ENCODE peak calls at places on chromosomes 13 and 19, in nine cellular contexts. One of them, this sample, is unnamed.

GRCh38 chr19:35557539-35558399 is 5.7 kb downstream of the ATP4A start:
- DNase-seq in CD8-positive, alpha-beta memory T cell: peak
- DNase-seq in A549: peak
- DNase-seq in fibroblast of mammary gland: peak
- DNase-seq in right atrium auricular region: no peak
- DNase-seq in NCI-H345: peak
- DNase-seq in OCI-LY7: peak
- DNase-seq in cardiac muscle cell: peak
- DNase-seq in KBM-7: peak
- DNase-seq in this sample: peak

GRCh38 chr13:98344392-98344791 is 167.3 kb upstream of the RNF113B start:
- DNase-seq in right atrium auricular region: no peak
- DNase-seq in CD8-positive, alpha-beta memory T cell: no peak
- DNase-seq in NCI-H345: no peak
- DNase-seq in KBM-7: no peak
- DNase-seq in OCI-LY7: no peak
- DNase-seq in A549: no peak
- DNase-seq in fibroblast of mammary gland: no peak
- DNase-seq in cardiac muscle cell: no peak
- DNase-seq in this sample: no peak

GRCh38 chr19:2962018-2962670 is 15.2 kb upstream of the TLE6 start:
- DNase-seq in NCI-H345: peak
- DNase-seq in CD8-positive, alpha-beta memory T cell: peak
- DNase-seq in KBM-7: peak
- DNase-seq in right atrium auricular region: peak
- DNase-seq in fibroblast of mammary gland: peak
- DNase-seq in cardiac muscle cell: peak
- DNase-seq in A549: peak
- DNase-seq in OCI-LY7: peak
- DNase-seq in this sample: peak

GRCh38 chr19:4304509-4305252 is at the start of gene FSD1:
- DNase-seq in OCI-LY7: peak
- DNase-seq in fibroblast of mammary gland: peak
- DNase-seq in CD8-positive, alpha-beta memory T cell: peak
- DNase-seq in A549: peak
- DNase-seq in cardiac muscle cell: peak
- DNase-seq in KBM-7: peak
- DNase-seq in right atrium auricular region: no peak
- DNase-seq in NCI-H345: peak
- DNase-seq in this sample: peak

GRCh38 chr13:102402292-102402691 is 444 bp upstream of the FGF14 start:
- DNase-seq in NCI-H345: peak
- DNase-seq in OCI-LY7: no peak
- DNase-seq in right atrium auricular region: peak
- DNase-seq in cardiac muscle cell: peak
- DNase-seq in KBM-7: no peak
- DNase-seq in CD8-positive, alpha-beta memory T cell: no peak
- DNase-seq in A549: no peak
- DNase-seq in fibroblast of mammary gland: peak
- DNase-seq in this sample: peak

GRCh38 chr13:79861731-79862130 is 380.8 kb downstream of the NDFIP2 start:
- DNase-seq in right atrium auricular region: no peak
- DNase-seq in OCI-LY7: no peak
- DNase-seq in fibroblast of mammary gland: no peak
- DNase-seq in A549: no peak
- DNase-seq in CD8-positive, alpha-beta memory T cell: no peak
- DNase-seq in NCI-H345: no peak
- DNase-seq in cardiac muscle cell: no peak
- DNase-seq in KBM-7: no peak
- DNase-seq in this sample: no peak

GRCh38 chr19:40225440-40226305 is 816 bp downstream of the CCNP start:
- DNase-seq in A549: no peak
- DNase-seq in CD8-positive, alpha-beta memory T cell: no peak
- DNase-seq in NCI-H345: no peak
- DNase-seq in right atrium auricular region: no peak
- DNase-seq in cardiac muscle cell: no peak
- DNase-seq in fibroblast of mammary gland: peak
- DNase-seq in OCI-LY7: no peak
- DNase-seq in KBM-7: no peak
- DNase-seq in this sample: peak

GRCh38 chr19:5083547-5083965 is 114.6 kb downstream of the KDM4B start:
- DNase-seq in OCI-LY7: no peak
- DNase-seq in A549: no peak
- DNase-seq in NCI-H345: no peak
- DNase-seq in fibroblast of mammary gland: peak
- DNase-seq in CD8-positive, alpha-beta memory T cell: no peak
- DNase-seq in cardiac muscle cell: no peak
- DNase-seq in KBM-7: no peak
- DNase-seq in right atrium auricular region: peak
- DNase-seq in this sample: no peak

GRCh38 chr13:32010137-32010536 is 21.4 kb upstream of the FRY start:
- DNase-seq in right atrium auricular region: no peak
- DNase-seq in KBM-7: no peak
- DNase-seq in CD8-positive, alpha-beta memory T cell: no peak
- DNase-seq in A549: no peak
- DNase-seq in NCI-H345: no peak
- DNase-seq in cardiac muscle cell: no peak
- DNase-seq in OCI-LY7: no peak
- DNase-seq in fibroblast of mammary gland: peak
- DNase-seq in this sample: peak

GRCh38 chr13:30303269-30303668 is 4.1 kb downstream of the KATNAL1 start:
- DNase-seq in NCI-H345: no peak
- DNase-seq in CD8-positive, alpha-beta memory T cell: no peak
- DNase-seq in KBM-7: no peak
- DNase-seq in A549: no peak
- DNase-seq in OCI-LY7: no peak
- DNase-seq in cardiac muscle cell: no peak
- DNase-seq in right atrium auricular region: no peak
- DNase-seq in fibroblast of mammary gland: no peak
- DNase-seq in this sample: peak

GRCh38 chr19:45999653-46000121 is 4.4 kb downstream of the CCDC61 start:
- DNase-seq in right atrium auricular region: no peak
- DNase-seq in A549: no peak
- DNase-seq in NCI-H345: peak
- DNase-seq in CD8-positive, alpha-beta memory T cell: no peak
- DNase-seq in OCI-LY7: no peak
- DNase-seq in KBM-7: no peak
- DNase-seq in cardiac muscle cell: no peak
- DNase-seq in fibroblast of mammary gland: peak
- DNase-seq in this sample: peak

GRCh38 chr19:40601061-40601973 is at the start of gene LTBP4:
- DNase-seq in KBM-7: peak
- DNase-seq in right atrium auricular region: no peak
- DNase-seq in NCI-H345: peak
- DNase-seq in A549: no peak
- DNase-seq in fibroblast of mammary gland: no peak
- DNase-seq in OCI-LY7: no peak
- DNase-seq in CD8-positive, alpha-beta memory T cell: peak
- DNase-seq in cardiac muscle cell: peak
- DNase-seq in this sample: peak

GRCh38 chr19:33580026-33580644 is 41.6 kb upstream of the CHST8 start:
- DNase-seq in OCI-LY7: no peak
- DNase-seq in NCI-H345: peak
- DNase-seq in right atrium auricular region: no peak
- DNase-seq in cardiac muscle cell: no peak
- DNase-seq in KBM-7: no peak
- DNase-seq in A549: no peak
- DNase-seq in fibroblast of mammary gland: no peak
- DNase-seq in CD8-positive, alpha-beta memory T cell: no peak
- DNase-seq in this sample: no peak

GRCh38 chr19:39927524-39928356 is 6.7 kb downstream of the FCGBP start:
- DNase-seq in NCI-H345: no peak
- DNase-seq in fibroblast of mammary gland: no peak
- DNase-seq in CD8-positive, alpha-beta memory T cell: no peak
- DNase-seq in A549: no peak
- DNase-seq in KBM-7: no peak
- DNase-seq in OCI-LY7: no peak
- DNase-seq in cardiac muscle cell: no peak
- DNase-seq in right atrium auricular region: no peak
- DNase-seq in this sample: no peak

GRCh38 chr13:105334211-105334610 is 1201.3 kb downstream of the EFNB2 start:
- DNase-seq in right atrium auricular region: no peak
- DNase-seq in KBM-7: no peak
- DNase-seq in NCI-H345: no peak
- DNase-seq in A549: no peak
- DNase-seq in fibroblast of mammary gland: no peak
- DNase-seq in cardiac muscle cell: no peak
- DNase-seq in CD8-positive, alpha-beta memory T cell: no peak
- DNase-seq in OCI-LY7: no peak
- DNase-seq in this sample: peak

GRCh38 chr19:3593156-3593555 is 7.9 kb downstream of the GIPC3 start:
- DNase-seq in A549: no peak
- DNase-seq in OCI-LY7: no peak
- DNase-seq in NCI-H345: no peak
- DNase-seq in cardiac muscle cell: no peak
- DNase-seq in right atrium auricular region: no peak
- DNase-seq in fibroblast of mammary gland: no peak
- DNase-seq in CD8-positive, alpha-beta memory T cell: no peak
- DNase-seq in KBM-7: no peak
- DNase-seq in this sample: no peak